ENCODE peak calls at places on chromosomes 3 and 15, in five cellular contexts. One of them, this sample, is unnamed.
A peak's percentile ranks its signal among the peaks of the same experiment; 100 is the strongest.

GRCh38 chr3:138465451-138465850 is 31.0 kb downstream of the ESYT3 start:
- DNase-seq in Right ventricle myocardium superior: no peak
- DNase-seq in natural killer cell: no peak
- DNase-seq in SW 1271: no peak
- DNase-seq in T-helper 9 cell: no peak
- DNase-seq in this sample: no peak

GRCh38 chr3:98645039-98645438 is 51.6 kb upstream of the CPOX start:
- DNase-seq in Right ventricle myocardium superior: no peak
- DNase-seq in natural killer cell: no peak
- DNase-seq in T-helper 9 cell: no peak
- DNase-seq in SW 1271: no peak
- DNase-seq in this sample: no peak

GRCh38 chr3:182258538-182259177 is 534.6 kb upstream of the ATP11B start:
- DNase-seq in Right ventricle myocardium superior: no peak
- DNase-seq in natural killer cell: no peak
- DNase-seq in SW 1271: peak; percentile 46
- DNase-seq in T-helper 9 cell: no peak
- DNase-seq in this sample: no peak

GRCh38 chr15:40347559-40348470 is 3.0 kb upstream of the PHGR1 start:
- DNase-seq in natural killer cell: no peak
- DNase-seq in T-helper 9 cell: no peak
- DNase-seq in SW 1271: no peak
- DNase-seq in Right ventricle myocardium superior: no peak
- DNase-seq in this sample: no peak

GRCh38 chr15:22902578-22902977 is 64.1 kb downstream of the NIPA2 start:
- DNase-seq in natural killer cell: no peak
- DNase-seq in Right ventricle myocardium superior: peak; percentile 21
- DNase-seq in SW 1271: no peak
- DNase-seq in T-helper 9 cell: no peak
- DNase-seq in this sample: no peak

GRCh38 chr3:30680789-30681188 is 74.4 kb downstream of the TGFBR2 start:
- DNase-seq in T-helper 9 cell: no peak
- DNase-seq in Right ventricle myocardium superior: peak; percentile 56
- DNase-seq in SW 1271: no peak
- DNase-seq in natural killer cell: no peak
- DNase-seq in this sample: peak; percentile 81

GRCh38 chr3:141412087-141412935 is 44.0 kb downstream of the ZBTB38 start:
- DNase-seq in natural killer cell: peak; percentile 49
- DNase-seq in Right ventricle myocardium superior: peak; percentile 62
- DNase-seq in SW 1271: peak; percentile 72
- DNase-seq in T-helper 9 cell: peak; percentile 21
- DNase-seq in this sample: peak; percentile 79

GRCh38 chr15:42804739-42805138 is 67.8 kb upstream of the CDAN1 start:
- DNase-seq in Right ventricle myocardium superior: no peak
- DNase-seq in SW 1271: no peak
- DNase-seq in natural killer cell: no peak
- DNase-seq in T-helper 9 cell: no peak
- DNase-seq in this sample: no peak

GRCh38 chr15:28260317-28260716 is 61.7 kb downstream of the HERC2 start:
- DNase-seq in T-helper 9 cell: no peak
- DNase-seq in SW 1271: no peak
- DNase-seq in natural killer cell: no peak
- DNase-seq in Right ventricle myocardium superior: no peak
- DNase-seq in this sample: no peak

GRCh38 chr15:78950906-78951840 is 6.3 kb upstream of the CTSH start:
- DNase-seq in SW 1271: peak; percentile 25
- DNase-seq in Right ventricle myocardium superior: no peak
- DNase-seq in natural killer cell: no peak
- DNase-seq in T-helper 9 cell: no peak
- DNase-seq in this sample: no peak

GRCh38 chr3:66393486-66394260 is 107.1 kb downstream of the LRIG1 start:
- DNase-seq in T-helper 9 cell: peak; percentile 34
- DNase-seq in natural killer cell: peak; percentile 29
- DNase-seq in SW 1271: no peak
- DNase-seq in Right ventricle myocardium superior: peak; percentile 34
- DNase-seq in this sample: peak; percentile 44

GRCh38 chr15:40080847-40081246 is 27.8 kb downstream of the BMF start:
- DNase-seq in T-helper 9 cell: no peak
- DNase-seq in Right ventricle myocardium superior: no peak
- DNase-seq in SW 1271: no peak
- DNase-seq in natural killer cell: no peak
- DNase-seq in this sample: no peak

GRCh38 chr15:100726070-100726420 is 123.7 kb downstream of the ASB7 start:
- DNase-seq in SW 1271: no peak
- DNase-seq in Right ventricle myocardium superior: no peak
- DNase-seq in T-helper 9 cell: no peak
- DNase-seq in natural killer cell: no peak
- DNase-seq in this sample: no peak

GRCh38 chr15:89167267-89168176 is 53.9 kb downstream of the RLBP1 start:
- DNase-seq in SW 1271: peak; percentile 89
- DNase-seq in natural killer cell: no peak
- DNase-seq in T-helper 9 cell: no peak
- DNase-seq in Right ventricle myocardium superior: no peak
- DNase-seq in this sample: no peak

GRCh38 chr15:38010390-38010789 is 76.0 kb downstream of the TMCO5A start:
- DNase-seq in Right ventricle myocardium superior: no peak
- DNase-seq in T-helper 9 cell: no peak
- DNase-seq in natural killer cell: no peak
- DNase-seq in SW 1271: no peak
- DNase-seq in this sample: no peak

GRCh38 chr3:150412599-150413069 is 4.5 kb downstream of the TSC22D2 start:
- DNase-seq in SW 1271: peak; percentile 58
- DNase-seq in T-helper 9 cell: no peak
- DNase-seq in Right ventricle myocardium superior: no peak
- DNase-seq in natural killer cell: no peak
- DNase-seq in this sample: no peak

GRCh38 chr3:129859272-129859671 is 34.2 kb downstream of the TMCC1 start:
- DNase-seq in natural killer cell: no peak
- DNase-seq in Right ventricle myocardium superior: no peak
- DNase-seq in T-helper 9 cell: no peak
- DNase-seq in SW 1271: no peak
- DNase-seq in this sample: no peak

GRCh38 chr15:91737419-91737818 is 116.1 kb upstream of the SLCO3A1 start:
- DNase-seq in natural killer cell: no peak
- DNase-seq in SW 1271: no peak
- DNase-seq in T-helper 9 cell: no peak
- DNase-seq in Right ventricle myocardium superior: no peak
- DNase-seq in this sample: no peak

GRCh38 chr3:157752952-157753351 is 249.7 kb upstream of the VEPH1 start:
- DNase-seq in Right ventricle myocardium superior: no peak
- DNase-seq in T-helper 9 cell: no peak
- DNase-seq in SW 1271: no peak
- DNase-seq in natural killer cell: no peak
- DNase-seq in this sample: no peak

GRCh38 chr3:16905704-16906103 is 20.9 kb downstream of the PLCL2 start:
- DNase-seq in Right ventricle myocardium superior: no peak
- DNase-seq in T-helper 9 cell: no peak
- DNase-seq in natural killer cell: no peak
- DNase-seq in SW 1271: no peak
- DNase-seq in this sample: no peak

GRCh38 chr15:74870496-74871213 is 2.5 kb downstream of the SCAMP2 start:
- DNase-seq in T-helper 9 cell: no peak
- DNase-seq in natural killer cell: no peak
- DNase-seq in Right ventricle myocardium superior: no peak
- DNase-seq in SW 1271: no peak
- DNase-seq in this sample: no peak

GRCh38 chr15:63054281-63054683 is 11.7 kb downstream of the TPM1 start:
- DNase-seq in Right ventricle myocardium superior: no peak
- DNase-seq in SW 1271: no peak
- DNase-seq in natural killer cell: no peak
- DNase-seq in T-helper 9 cell: no peak
- DNase-seq in this sample: no peak

GRCh38 chr3:113560845-113561623 is 28.7 kb downstream of the SIDT1 start:
- DNase-seq in T-helper 9 cell: no peak
- DNase-seq in Right ventricle myocardium superior: no peak
- DNase-seq in SW 1271: peak; percentile 13
- DNase-seq in natural killer cell: no peak
- DNase-seq in this sample: no peak

GRCh38 chr15:40618023-40618422 is 24.0 kb downstream of the KNL1 start:
- DNase-seq in T-helper 9 cell: no peak
- DNase-seq in SW 1271: no peak
- DNase-seq in natural killer cell: no peak
- DNase-seq in Right ventricle myocardium superior: no peak
- DNase-seq in this sample: no peak

GRCh38 chr15:60721706-60722105 is 242.8 kb upstream of the ICE2 start:
- DNase-seq in natural killer cell: no peak
- DNase-seq in SW 1271: no peak
- DNase-seq in T-helper 9 cell: no peak
- DNase-seq in Right ventricle myocardium superior: no peak
- DNase-seq in this sample: no peak

GRCh38 chr15:38002883-38003477 is 68.5 kb downstream of the TMCO5A start:
- DNase-seq in Right ventricle myocardium superior: peak; percentile 59
- DNase-seq in T-helper 9 cell: no peak
- DNase-seq in natural killer cell: no peak
- DNase-seq in SW 1271: no peak
- DNase-seq in this sample: no peak

GRCh38 chr3:139113231-139113749 is 68.6 kb upstream of the PRR23C start:
- DNase-seq in T-helper 9 cell: no peak
- DNase-seq in natural killer cell: no peak
- DNase-seq in Right ventricle myocardium superior: no peak
- DNase-seq in SW 1271: no peak
- DNase-seq in this sample: no peak

GRCh38 chr15:63124506-63124905 is 2.8 kb downstream of the LACTB start:
- DNase-seq in T-helper 9 cell: no peak
- DNase-seq in natural killer cell: no peak
- DNase-seq in Right ventricle myocardium superior: no peak
- DNase-seq in SW 1271: no peak
- DNase-seq in this sample: no peak

GRCh38 chr3:58679451-58679850 is 12.9 kb upstream of the FAM3D start:
- DNase-seq in SW 1271: no peak
- DNase-seq in T-helper 9 cell: no peak
- DNase-seq in natural killer cell: no peak
- DNase-seq in Right ventricle myocardium superior: no peak
- DNase-seq in this sample: no peak

GRCh38 chr3:178170698-178171535 is 365.3 kb upstream of the KCNMB2 start:
- DNase-seq in T-helper 9 cell: no peak
- DNase-seq in SW 1271: no peak
- DNase-seq in natural killer cell: no peak
- DNase-seq in Right ventricle myocardium superior: no peak
- DNase-seq in this sample: no peak

GRCh38 chr3:35484939-35485605 is 154.3 kb upstream of the ARPP21 start:
- DNase-seq in SW 1271: no peak
- DNase-seq in T-helper 9 cell: no peak
- DNase-seq in natural killer cell: no peak
- DNase-seq in Right ventricle myocardium superior: no peak
- DNase-seq in this sample: no peak

GRCh38 chr3:62665627-62666433 is 209.4 kb downstream of the CADPS start:
- DNase-seq in natural killer cell: no peak
- DNase-seq in T-helper 9 cell: no peak
- DNase-seq in Right ventricle myocardium superior: peak; percentile 74
- DNase-seq in SW 1271: peak; percentile 29
- DNase-seq in this sample: no peak

GRCh38 chr3:158205994-158206393 is 96.1 kb downstream of the RSRC1 start:
- DNase-seq in SW 1271: no peak
- DNase-seq in T-helper 9 cell: no peak
- DNase-seq in Right ventricle myocardium superior: no peak
- DNase-seq in natural killer cell: no peak
- DNase-seq in this sample: no peak

This sample was measured in sigmoid colon.